ENCODE peak calls at places on chromosomes 3 and 15, in five cellular contexts. Q is lower lobe of right lung, M is type B pancreatic cell, B is heart left ventricle, J is NCI-H1048. O is an unnamed sample.

GRCh38 chr3:182436547-182436946 is 356.8 kb upstream of the ATP11B start:
- DNase-seq in Q (no peak), M (no peak), B (no peak), J (no peak), O (no peak)

GRCh38 chr3:53192608-53193007 is 31.6 kb downstream of the PRKCD start:
- DNase-seq in Q (no peak), M (no peak), B (no peak), J (no peak), O (peak; percentile 62)

GRCh38 chr15:71634820-71635219 is 175.5 kb upstream of the NR2E3 start:
- DNase-seq in Q (no peak), M (no peak), B (no peak), J (no peak), O (no peak)

GRCh38 chr15:45376300-45376928 is 1.9 kb downstream of the GATM start:
- DNase-seq in Q (no peak), M (no peak), B (no peak), J (no peak), O (no peak)

GRCh38 chr3:30544811-30545210 is 61.6 kb upstream of the TGFBR2 start:
- DNase-seq in Q (no peak), M (no peak), B (no peak), J (no peak), O (no peak)

GRCh38 chr3:93988283-93988682 is 8.3 kb downstream of the ARL13B start:
- DNase-seq in Q (no peak), M (no peak), B (no peak), J (no peak), O (no peak)

GRCh38 chr15:25239471-25240345 is 199.1 kb downstream of the UBE3A start:
- DNase-seq in Q (peak; percentile 32), M (no peak), B (peak; percentile 19), J (no peak), O (no peak)

GRCh38 chr3:178297204-178297603 is 239.0 kb upstream of the KCNMB2 start:
- DNase-seq in Q (no peak), M (no peak), B (no peak), J (no peak), O (no peak)

GRCh38 chr15:57153140-57153539 is 223.2 kb upstream of the CGNL1 start:
- DNase-seq in Q (no peak), M (no peak), B (no peak), J (no peak), O (no peak)

GRCh38 chr3:45332901-45333407 is 55.4 kb upstream of the LARS2 start:
- DNase-seq in Q (no peak), M (no peak), B (no peak), J (no peak), O (no peak)

GRCh38 chr3:194814878-194815357 is 129.2 kb downstream of the FAM43A start:
- DNase-seq in Q (no peak), M (no peak), B (no peak), J (no peak), O (no peak)

GRCh38 chr3:72343078-72343477 is 505.2 kb downstream of the SHQ1 start:
- DNase-seq in Q (no peak), M (no peak), B (no peak), J (no peak), O (no peak)

GRCh38 chr15:32936283-32936918 is 218.6 kb downstream of the GREM1 start:
- DNase-seq in Q (no peak), M (no peak), B (no peak), J (no peak), O (peak; percentile 9)

GRCh38 chr3:188749010-188749617 is 422.7 kb upstream of the TPRG1 start:
- DNase-seq in Q (no peak), M (no peak), B (no peak), J (no peak), O (no peak)

GRCh38 chr3:76986876-76987513 is 52.9 kb upstream of the ROBO2 start:
- DNase-seq in Q (no peak), M (no peak), B (no peak), J (no peak), O (no peak)

GRCh38 chr3:32685604-32686185 is 707 bp downstream of the CNOT10 start:
- DNase-seq in Q (no peak), M (no peak), B (no peak), J (no peak), O (no peak)

GRCh38 chr3:105349988-105350387 is 16.7 kb upstream of the ALCAM start:
- DNase-seq in Q (no peak), M (no peak), B (no peak), J (no peak), O (no peak)

GRCh38 chr15:100918034-100918689 is 995 bp upstream of the LRRK1 start:
- DNase-seq in Q (peak; percentile 92), M (peak; percentile 85), B (peak; percentile 86), J (peak; percentile 66), O (peak; percentile 91)

GRCh38 chr3:195105841-195106417 is 165.0 kb downstream of the XXYLT1 start:
- DNase-seq in Q (no peak), M (no peak), B (no peak), J (no peak), O (no peak)

GRCh38 chr3:42652611-42653302 is 740 bp upstream of the ZBTB47 start:
- DNase-seq in Q (peak; percentile 79), M (no peak), B (peak; percentile 77), J (no peak), O (peak; percentile 44)

GRCh38 chr15:39205506-39206371 is 375.1 kb upstream of the THBS1 start:
- DNase-seq in Q (no peak), M (no peak), B (no peak), J (no peak), O (no peak)

GRCh38 chr15:70376031-70376928 is 278.6 kb upstream of the TLE3 start:
- DNase-seq in Q (no peak), M (peak; percentile 56), B (no peak), J (no peak), O (no peak)

GRCh38 chr3:154275965-154276364 is 48.3 kb downstream of the DHX36 start:
- DNase-seq in Q (no peak), M (no peak), B (no peak), J (no peak), O (no peak)